ENCODE peak calls at places on chromosome 12, in six cellular contexts. One of them, this sample, is unnamed.

GRCh38 chr12:12387521-12387920 is 30.6 kb downstream of the BORCS5 start:
- DNase-seq in neural crest cell: no peak
- DNase-seq in fibroblast of mammary gland: peak
- DNase-seq in HT-29: no peak
- DNase-seq in head of caudate nucleus: no peak
- DNase-seq in neural progenitor cell: no peak
- DNase-seq in this sample: no peak

GRCh38 chr12:697426-697825 is 34.2 kb upstream of the NINJ2 start:
- DNase-seq in neural crest cell: no peak
- DNase-seq in fibroblast of mammary gland: no peak
- DNase-seq in HT-29: no peak
- DNase-seq in head of caudate nucleus: no peak
- DNase-seq in neural progenitor cell: no peak
- DNase-seq in this sample: no peak

GRCh38 chr12:26238341-26239126 is 43.2 kb downstream of the SSPN start:
- DNase-seq in neural crest cell: no peak
- DNase-seq in fibroblast of mammary gland: peak
- DNase-seq in HT-29: peak
- DNase-seq in head of caudate nucleus: no peak
- DNase-seq in neural progenitor cell: no peak
- DNase-seq in this sample: no peak

GRCh38 chr12:88431245-88431644 is 149.0 kb downstream of the KITLG start:
- DNase-seq in neural crest cell: no peak
- DNase-seq in fibroblast of mammary gland: no peak
- DNase-seq in HT-29: no peak
- DNase-seq in head of caudate nucleus: no peak
- DNase-seq in neural progenitor cell: no peak
- DNase-seq in this sample: no peak

GRCh38 chr12:6729186-6729585 is 5.3 kb downstream of the COPS7A start:
- DNase-seq in neural crest cell: no peak
- DNase-seq in fibroblast of mammary gland: no peak
- DNase-seq in HT-29: no peak
- DNase-seq in head of caudate nucleus: no peak
- DNase-seq in neural progenitor cell: no peak
- DNase-seq in this sample: no peak

GRCh38 chr12:85951823-85952222 is 77.7 kb downstream of the NTS start:
- DNase-seq in neural crest cell: no peak
- DNase-seq in fibroblast of mammary gland: peak
- DNase-seq in HT-29: peak
- DNase-seq in head of caudate nucleus: no peak
- DNase-seq in neural progenitor cell: no peak
- DNase-seq in this sample: peak

GRCh38 chr12:28024231-28024995 is 51.9 kb upstream of the PTHLH start:
- DNase-seq in neural crest cell: no peak
- DNase-seq in fibroblast of mammary gland: peak
- DNase-seq in HT-29: no peak
- DNase-seq in head of caudate nucleus: no peak
- DNase-seq in neural progenitor cell: no peak
- DNase-seq in this sample: no peak

GRCh38 chr12:107845980-107846659 is 71.6 kb downstream of the ASCL4 start:
- DNase-seq in neural crest cell: no peak
- DNase-seq in fibroblast of mammary gland: peak
- DNase-seq in HT-29: no peak
- DNase-seq in head of caudate nucleus: no peak
- DNase-seq in neural progenitor cell: no peak
- DNase-seq in this sample: no peak

GRCh38 chr12:4025420-4026358 is 152.5 kb upstream of the PARP11 start:
- DNase-seq in neural crest cell: peak
- DNase-seq in fibroblast of mammary gland: no peak
- DNase-seq in HT-29: no peak
- DNase-seq in head of caudate nucleus: no peak
- DNase-seq in neural progenitor cell: peak
- DNase-seq in this sample: no peak

GRCh38 chr12:66189476-66189823 is 436 bp downstream of the IRAK3 start:
- DNase-seq in neural crest cell: no peak
- DNase-seq in fibroblast of mammary gland: peak
- DNase-seq in HT-29: no peak
- DNase-seq in head of caudate nucleus: no peak
- DNase-seq in neural progenitor cell: no peak
- DNase-seq in this sample: no peak

GRCh38 chr12:22481557-22482104 is 62.7 kb downstream of the C2CD5 start:
- DNase-seq in neural crest cell: no peak
- DNase-seq in fibroblast of mammary gland: no peak
- DNase-seq in HT-29: no peak
- DNase-seq in head of caudate nucleus: no peak
- DNase-seq in neural progenitor cell: no peak
- DNase-seq in this sample: no peak

GRCh38 chr12:79534029-79534867 is 156.5 kb downstream of the PAWR start:
- DNase-seq in neural crest cell: no peak
- DNase-seq in fibroblast of mammary gland: no peak
- DNase-seq in HT-29: no peak
- DNase-seq in head of caudate nucleus: no peak
- DNase-seq in neural progenitor cell: no peak
- DNase-seq in this sample: no peak

GRCh38 chr12:22634883-22635282 is 9.9 kb downstream of the ETNK1 start:
- DNase-seq in neural crest cell: no peak
- DNase-seq in fibroblast of mammary gland: no peak
- DNase-seq in HT-29: no peak
- DNase-seq in head of caudate nucleus: no peak
- DNase-seq in neural progenitor cell: no peak
- DNase-seq in this sample: no peak

GRCh38 chr12:112998997-112999767 is 20.9 kb downstream of the OAS2 start:
- DNase-seq in neural crest cell: no peak
- DNase-seq in fibroblast of mammary gland: no peak
- DNase-seq in HT-29: no peak
- DNase-seq in head of caudate nucleus: no peak
- DNase-seq in neural progenitor cell: no peak
- DNase-seq in this sample: no peak

GRCh38 chr12:7145671-7146070 is 15.5 kb downstream of the CLSTN3 start:
- DNase-seq in neural crest cell: no peak
- DNase-seq in fibroblast of mammary gland: no peak
- DNase-seq in HT-29: no peak
- DNase-seq in head of caudate nucleus: no peak
- DNase-seq in neural progenitor cell: no peak
- DNase-seq in this sample: no peak

GRCh38 chr12:65170245-65170881 is 980 bp downstream of the LEMD3 start:
- DNase-seq in neural crest cell: peak
- DNase-seq in fibroblast of mammary gland: peak
- DNase-seq in HT-29: peak
- DNase-seq in head of caudate nucleus: peak
- DNase-seq in neural progenitor cell: peak
- DNase-seq in this sample: peak

GRCh38 chr12:72141381-72141780 is 130.8 kb upstream of the TRHDE start:
- DNase-seq in neural crest cell: no peak
- DNase-seq in fibroblast of mammary gland: no peak
- DNase-seq in HT-29: peak
- DNase-seq in head of caudate nucleus: no peak
- DNase-seq in neural progenitor cell: no peak
- DNase-seq in this sample: no peak

GRCh38 chr12:56086096-56086495 is 6.1 kb downstream of the ERBB3 start:
- DNase-seq in neural crest cell: no peak
- DNase-seq in fibroblast of mammary gland: no peak
- DNase-seq in HT-29: peak
- DNase-seq in head of caudate nucleus: no peak
- DNase-seq in neural progenitor cell: no peak
- DNase-seq in this sample: no peak

GRCh38 chr12:93050026-93050747 is 121.1 kb upstream of the EEA1 start:
- DNase-seq in neural crest cell: no peak
- DNase-seq in fibroblast of mammary gland: peak
- DNase-seq in HT-29: no peak
- DNase-seq in head of caudate nucleus: no peak
- DNase-seq in neural progenitor cell: no peak
- DNase-seq in this sample: no peak

GRCh38 chr12:13257356-13257875 is 60.9 kb downstream of the EMP1 start:
- DNase-seq in neural crest cell: no peak
- DNase-seq in fibroblast of mammary gland: no peak
- DNase-seq in HT-29: no peak
- DNase-seq in head of caudate nucleus: no peak
- DNase-seq in neural progenitor cell: no peak
- DNase-seq in this sample: no peak

GRCh38 chr12:64273527-64274403 is 51.7 kb upstream of the KICS2 start:
- DNase-seq in neural crest cell: peak
- DNase-seq in fibroblast of mammary gland: peak
- DNase-seq in HT-29: peak
- DNase-seq in head of caudate nucleus: peak
- DNase-seq in neural progenitor cell: peak
- DNase-seq in this sample: peak

GRCh38 chr12:45075575-45076282 is 24.8 kb upstream of the DBX2 start:
- DNase-seq in neural crest cell: no peak
- DNase-seq in fibroblast of mammary gland: no peak
- DNase-seq in HT-29: no peak
- DNase-seq in head of caudate nucleus: no peak
- DNase-seq in neural progenitor cell: no peak
- DNase-seq in this sample: no peak